ENCODE peak calls at places on chromosomes 6 and 20, in five cellular contexts. J is IMR-90, L is H1, Y is neuronal stem cell, R is mesenchymal stem cell. U is an unnamed sample.

GRCh38 chr20:14963262-14963663 is 625.9 kb upstream of the FLRT3 start:
- DNase-seq in R (no peak), J (no peak), Y (no peak), L (no peak), U (no peak)

GRCh38 chr20:63885264-63886053 is 9.5 kb upstream of the DNAJC5 start:
- DNase-seq in R (no peak), L (no peak), Y (no peak), J (no peak), U (no peak)

GRCh38 chr6:70527071-70527737 is 39.5 kb upstream of the SDHAF4 start:
- DNase-seq in L (no peak), Y (no peak), J (peak; percentile 61), R (no peak), U (no peak)

GRCh38 chr6:65155083-65155482 is 551.9 kb downstream of the EYS start:
- DNase-seq in Y (no peak), L (no peak), R (no peak), J (no peak), U (no peak)

GRCh38 chr6:139423970-139424667 is 49.7 kb upstream of the CITED2 start:
- DNase-seq in L (no peak), R (no peak), Y (no peak), J (no peak), U (no peak)

GRCh38 chr20:52056203-52057062 is 135.1 kb downstream of the ZFP64 start:
- DNase-seq in L (no peak), R (peak; percentile 54), Y (no peak), J (peak; percentile 95), U (no peak)

GRCh38 chr6:158897236-158897635 is 78.1 kb upstream of the EZR start:
- DNase-seq in R (no peak), J (no peak), L (no peak), Y (no peak), U (no peak)

GRCh38 chr20:19692100-19692499 is 66.0 kb upstream of the RIN2 start:
- DNase-seq in J (peak; percentile 62), L (no peak), R (no peak), Y (no peak), U (no peak)

GRCh38 chr6:309947-310346 is 17.7 kb downstream of the DUSP22 start:
- DNase-seq in L (no peak), J (no peak), Y (no peak), R (no peak), U (no peak)

DNA sequence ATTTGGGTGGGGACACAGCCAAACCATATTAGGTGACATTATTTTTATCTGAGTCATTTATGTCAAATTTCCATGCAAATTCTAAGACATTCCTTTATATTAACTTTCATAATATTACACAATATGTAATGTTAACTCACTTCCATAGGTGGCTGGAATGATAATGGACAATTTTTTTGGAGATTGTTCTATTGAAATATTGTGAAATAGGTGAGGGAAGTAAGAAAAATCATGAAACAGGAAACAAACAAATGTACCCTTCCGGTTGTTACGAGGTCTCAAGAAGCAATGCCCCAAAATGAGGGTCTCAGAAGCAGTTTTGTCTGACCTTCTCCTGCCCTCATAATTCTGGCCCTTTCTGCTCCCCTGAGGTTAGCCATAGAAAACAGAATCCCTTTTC is 306.5 kb downstream of the HDGFL1 start:
- DNase-seq in Y (no peak), R (no peak), J (no peak), L (no peak), U (no peak)
- H2BK15ac ChIP-seq in Y (no peak overlapping the region), R (no peak overlapping the region), J (no peak overlapping the region), L (no peak overlapping the region), U (no peak overlapping the region)

DNA sequence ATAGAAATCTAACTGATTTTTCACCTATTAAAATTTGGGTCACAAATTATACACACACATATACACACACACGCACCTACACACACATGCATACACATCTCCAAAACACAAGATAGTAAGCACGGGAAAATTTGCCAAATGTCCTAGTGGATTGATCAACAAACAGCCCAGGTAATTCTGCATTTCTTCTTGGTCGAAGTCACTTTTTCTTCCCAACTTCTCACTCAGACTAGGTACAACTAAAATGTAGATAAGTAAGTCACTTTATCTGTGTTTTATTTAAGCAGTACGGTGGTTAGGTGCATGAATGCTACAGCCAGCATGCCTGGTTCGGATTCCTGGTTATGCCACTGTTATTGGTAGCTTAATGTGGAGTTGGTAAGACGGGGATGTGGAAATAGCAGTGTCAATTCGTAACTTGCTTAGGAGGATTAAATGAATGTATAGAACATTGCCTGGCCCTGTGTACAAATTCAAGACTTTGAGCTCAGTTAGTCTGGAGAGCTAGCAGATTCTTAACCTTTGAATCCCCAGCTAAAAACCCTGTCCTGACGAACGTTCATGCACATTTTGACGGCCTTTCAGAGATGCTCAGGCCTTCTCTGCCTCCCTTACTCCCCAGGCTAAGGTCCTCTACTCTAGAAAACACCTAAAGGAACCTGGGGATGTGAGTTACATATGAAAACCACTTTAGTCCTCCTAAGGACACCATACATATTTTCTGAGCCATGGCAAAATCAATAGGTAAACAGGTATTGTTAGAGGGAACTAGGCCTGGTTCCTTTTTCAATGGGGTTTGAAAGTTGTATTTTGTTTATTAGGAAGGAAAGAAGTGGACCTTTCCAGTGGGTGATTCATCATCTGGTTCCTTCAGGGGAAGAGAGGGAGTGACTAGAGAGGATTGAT is 50.9 kb downstream of the CYP24A1 start:
- DNase-seq in L (no peak), J (no peak), Y (no peak), R (no peak), U (no peak)
- H3K14ac ChIP-seq in L (no peak overlapping the region), J (peak overlapping the region; percentile 7), Y (no peak overlapping the region), R (no peak overlapping the region), U (no peak overlapping the region)

GRCh38 chr20:50089140-50089786 is 23.7 kb downstream of the UBE2V1 start:
- DNase-seq in L (no peak), J (no peak), R (no peak), Y (no peak), U (no peak)
- H2BK15ac ChIP-seq in L (no peak overlapping the region), J (no peak overlapping the region), R (no peak overlapping the region), Y (no peak overlapping the region), U (no peak overlapping the region)

DNA sequence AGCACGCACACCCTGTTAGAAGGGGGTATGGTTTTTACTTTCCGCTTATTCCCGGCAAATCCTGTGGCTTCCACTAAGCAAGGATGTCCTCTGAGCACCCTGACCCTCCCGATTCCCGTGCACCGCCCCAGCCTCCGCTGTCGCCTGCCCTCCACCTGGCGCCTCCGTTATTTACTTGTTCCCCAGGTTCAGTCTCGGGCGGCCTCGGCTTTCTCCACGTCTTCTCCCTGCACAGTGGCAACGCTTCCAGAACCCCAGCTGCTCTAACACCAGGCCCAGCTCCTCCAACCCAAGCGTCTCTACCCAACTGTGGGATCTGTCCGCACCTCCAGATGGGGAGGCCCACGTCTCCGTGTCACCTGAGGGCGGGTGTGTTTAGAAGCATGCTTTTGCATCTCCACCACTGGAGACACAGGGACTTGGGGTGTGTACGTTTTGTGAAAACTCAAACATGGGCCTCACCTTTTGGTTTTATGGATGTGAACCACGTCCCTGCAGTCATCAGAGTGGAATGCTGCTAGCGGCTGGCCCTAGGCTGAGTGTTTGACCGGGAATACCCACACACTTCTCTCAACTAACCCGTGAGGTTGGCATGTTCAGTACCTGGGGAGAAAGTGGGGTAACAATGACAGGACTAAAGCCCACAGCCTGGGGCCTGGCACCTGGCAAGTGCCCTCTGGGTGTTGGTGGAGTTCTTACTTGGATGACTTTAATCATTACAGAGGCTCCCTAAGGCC is 79.9 kb downstream of the THBS2 start:
- DNase-seq in L (no peak), R (no peak), Y (no peak), J (peak; percentile 33), U (no peak)
- H3K14ac ChIP-seq in L (no peak overlapping the region), R (no peak overlapping the region), Y (no peak overlapping the region), J (peak overlapping the region; percentile 20), U (no peak overlapping the region)

GRCh38 chr6:110054664-110055386 is 76.7 kb downstream of the GPR6 start:
- DNase-seq in Y (no peak), R (no peak), L (no peak), J (no peak), U (no peak)
- H2BK15ac ChIP-seq in Y (no peak overlapping the region), R (no peak overlapping the region), L (no peak overlapping the region), J (no peak overlapping the region), U (no peak overlapping the region)

DNA sequence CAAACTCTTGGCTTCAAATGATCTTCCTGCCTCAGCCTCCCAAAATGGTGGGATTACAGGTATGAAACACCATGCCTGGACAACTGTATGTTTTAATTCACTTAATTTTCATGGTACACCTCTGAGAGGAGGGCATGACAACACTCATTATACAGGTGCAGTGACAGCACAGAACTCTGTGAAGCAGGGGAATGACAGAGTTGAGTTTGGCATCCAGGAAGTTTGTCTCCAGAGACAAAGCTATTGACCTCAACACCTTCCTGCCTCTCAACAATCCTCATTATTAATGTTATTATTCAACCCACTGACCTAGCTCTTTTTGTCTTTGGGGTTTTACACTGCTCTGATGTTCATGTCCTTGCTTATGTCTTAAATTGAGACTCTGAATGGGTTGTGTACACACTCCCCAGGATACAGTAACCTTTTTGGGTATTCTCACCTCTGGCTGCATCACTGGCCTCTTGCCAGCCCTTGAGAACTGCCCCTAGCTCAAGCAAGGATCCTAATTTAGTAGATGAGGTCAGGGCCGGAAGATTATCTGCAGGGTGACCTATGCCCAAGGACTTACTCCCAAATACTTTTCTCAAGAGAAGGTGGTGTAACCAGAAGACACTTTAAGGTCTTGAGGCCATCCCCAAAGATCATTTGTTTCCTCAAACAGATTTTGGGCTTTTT is 13.1 kb upstream of the IER3 start:
- DNase-seq in Y (no peak), R (no peak), L (no peak), J (no peak), U (no peak)
- H3K14ac ChIP-seq in Y (no peak overlapping the region), R (peak overlapping the region; percentile 76), L (no peak overlapping the region), J (peak overlapping the region; percentile 71), U (no peak overlapping the region)

U was measured in H9.